ENCODE peak calls at places on chromosome 16, in four cellular contexts. U is stomach, R is osteoblast, K is small intestine. G is an unnamed sample. For H3K4me1, the result is how much of the 10 kb centered on the place peaks cover.

GRCh38 chr16:52095466-52095865 is 451.5 kb downstream of the TOX3 start:
- DNase-seq in K (peak), R (no peak), U (no peak), G (no peak)

GRCh38 chr16:23016372-23016771 is 132.9 kb downstream of the USP31 start:
- DNase-seq in K (peak), R (no peak), U (no peak), G (peak)

GRCh38 chr16:78259883-78260282 is 160.4 kb downstream of the WWOX start:
- DNase-seq in U (no peak), R (no peak), K (no peak), G (no peak)

GRCh38 chr16:79372504-79373184 is 227.9 kb downstream of the MAF start:
- DNase-seq in K (no peak), R (no peak), U (no peak), G (no peak)

GRCh38 chr16:52572656-52573055 is 25.7 kb upstream of the TOX3 start:
- DNase-seq in U (no peak), R (no peak), K (peak), G (no peak)

GRCh38 chr16:4260360-4260759 is 12.5 kb downstream of the TFAP4 start:
- DNase-seq in R (peak), U (peak), K (peak), G (peak)

GRCh38 chr16:23407436-23408125 is 45.4 kb downstream of the COG7 start:
- DNase-seq in R (no peak), U (no peak), K (no peak), G (no peak)

GRCh38 chr16:66695935-66696668 is 441 bp downstream of the CMTM4 start:
- DNase-seq in R (no peak), K (peak), U (peak), G (peak)

GRCh38 chr16:79261944-79262552 is 338.5 kb downstream of the MAF start:
- DNase-seq in U (no peak), K (no peak), R (no peak), G (no peak)

GRCh38 chr16:48126801-48127644 is 28.8 kb downstream of the ABCC12 start:
- DNase-seq in U (peak), R (peak), K (no peak), G (peak)

GRCh38 chr16:11100239-11100750 is 155.7 kb downstream of the SOCS1 start:
- DNase-seq in K (peak), U (peak), R (peak), G (peak)

GRCh38 chr16:50315346-50315997 is 49.1 kb downstream of the ADCY7 start:
- DNase-seq in K (no peak), R (no peak), U (no peak), G (no peak)

GRCh38 chr16:46859719-46860152 is 24.4 kb upstream of the GPT2 start:
- DNase-seq in R (peak), K (peak), U (peak), G (no peak)

GRCh38 chr16:17497648-17498047 is 26.9 kb upstream of the XYLT1 start:
- DNase-seq in R (peak), U (no peak), K (no peak), G (no peak)

GRCh38 chr16:71917900-71918299 is 22.6 kb downstream of the IST1 start:
- DNase-seq in R (peak), U (no peak), K (no peak), G (no peak)

GRCh38 chr16:28321700-28322411 is 29.5 kb downstream of the SBK1 start:
- DNase-seq in K (peak), U (no peak), R (peak), G (peak)

GRCh38 chr16:76226011-76226410 is 51.2 kb upstream of the CNTNAP4 start:
- DNase-seq in K (no peak), U (no peak), R (peak), G (no peak)

GRCh38 chr16:30846649-30847402 is 47.1 kb downstream of the BCL7C start:
- DNase-seq in R (no peak), U (no peak), K (no peak), G (no peak)

GRCh38 chr16:31474173-31474714 is 2.3 kb downstream of the TGFB1I1 start:
- DNase-seq in U (no peak), R (peak), K (no peak), G (no peak)

GRCh38 chr16:10824111-10824893 is 5.7 kb upstream of the TVP23A start:
- DNase-seq in R (no peak), U (peak), K (peak), G (peak)

GRCh38 chr16:54286330-54287017 is at the start of gene IRX3:
- DNase-seq in R (peak), K (no peak), U (peak), G (peak)

GRCh38 chr16:83661656-83662055 is 146.1 kb upstream of the HSBP1 start:
- DNase-seq in K (no peak), R (no peak), U (no peak), G (no peak)

GRCh38 chr16:622920-623280 is 7.9 kb upstream of the WFIKKN1 start:
- DNase-seq in K (no peak), R (peak), U (no peak), G (no peak)

GRCh38 chr16:10466861-10467260 is 81.0 kb downstream of the ATF7IP2 start:
- DNase-seq in R (no peak), K (no peak), U (no peak), G (no peak)

GRCh38 chr16:58299757-58300349 is 5.0 kb upstream of the PRSS54 start:
- DNase-seq in K (peak), U (peak), R (no peak), G (no peak)

GRCh38 chr16:78822509-78822908 is 723.1 kb downstream of the WWOX start:
- DNase-seq in R (no peak), K (no peak), U (no peak), G (no peak)

GRCh38 chr16:19294156-19294649 is 8.7 kb downstream of the CLEC19A start:
- DNase-seq in U (no peak), R (no peak), K (peak), G (no peak)

GRCh38 chr16:57770361-57770760 is 31.9 kb downstream of the KIFC3 start:
- DNase-seq in U (no peak), K (no peak), R (no peak), G (no peak)

GRCh38 chr16:67431077-67431804 is at the start of gene HSD11B2:
- DNase-seq in U (peak), K (peak), R (peak), G (peak)

GRCh38 chr16:14398014-14398717 is 231.9 kb downstream of the PARN start:
- DNase-seq in K (no peak), R (no peak), U (no peak), G (no peak)

GRCh38 chr16:89376812-89377445 is 113.4 kb downstream of the ANKRD11 start:
- DNase-seq in K (no peak), U (no peak), R (no peak), G (peak)

GRCh38 chr16:82936941-82937551 is 310.3 kb downstream of the CDH13 start:
- DNase-seq in K (no peak), U (no peak), R (no peak), G (no peak)

GRCh38 chr16:46830417-46830901 is 521 bp downstream of the C16orf87 start:
- DNase-seq in U (peak), K (peak), R (peak), G (peak)

GRCh38 chr16:47037396-47037745 is 63.9 kb upstream of the DNAJA2 start:
- DNase-seq in K (no peak), R (no peak), U (peak), G (no peak)

GRCh38 chr16:70746040-70746707 is 54.8 kb downstream of the VAC14 start:
- DNase-seq in U (peak), K (peak), R (peak), G (peak)

GRCh38 chr16:47978491-47979490 is 177.0 kb downstream of the ABCC12 start:
- DNase-seq in K (no peak), U (no peak), R (no peak), G (no peak)

DNA sequence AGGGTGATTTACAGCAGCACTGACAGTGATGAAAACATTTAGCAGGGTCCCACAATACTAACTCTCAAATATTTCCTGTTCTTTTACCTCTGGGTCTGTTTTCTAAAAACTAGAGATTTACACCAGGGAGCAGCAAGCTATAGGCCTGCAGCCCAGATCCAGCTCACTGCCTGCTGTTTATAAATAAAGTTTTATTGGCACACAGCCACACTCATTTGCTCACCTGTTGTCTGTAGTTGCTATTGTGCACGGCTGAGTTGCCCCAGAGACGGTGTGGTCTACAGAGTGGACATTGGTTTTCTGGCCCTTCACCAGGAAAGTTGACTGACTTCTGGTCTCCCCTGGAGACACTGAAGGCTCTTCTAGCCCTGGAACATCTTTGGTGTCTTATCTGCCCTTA is 16.3 kb upstream of the JPT2 start:
- DNase-seq in R (peak), K (no peak), U (no peak), G (no peak)
- H3K4me3 ChIP-seq in R (no peak), K (no peak), U (no peak), G (no peak)

DNA sequence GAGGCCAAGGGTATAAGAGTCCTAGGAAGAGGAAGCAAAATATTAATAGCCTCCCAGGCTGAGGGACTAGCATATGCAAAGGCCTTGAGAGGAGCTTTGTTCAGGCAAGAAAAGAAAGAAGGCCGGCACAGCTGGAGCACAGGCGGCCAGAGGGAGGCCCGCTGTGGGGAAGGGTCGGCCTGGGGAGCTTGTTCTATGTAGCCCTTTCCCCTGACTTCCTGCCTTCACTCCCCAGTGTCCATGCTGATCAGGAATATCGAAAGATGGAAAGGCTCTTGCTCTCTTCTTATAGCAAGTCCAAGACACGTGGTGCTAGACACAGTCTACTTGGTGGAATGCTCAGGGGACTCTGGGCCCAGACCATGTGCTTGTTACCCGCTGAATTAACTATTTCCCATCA is 27.4 kb upstream of the HAS3 start:
- DNase-seq in U (no peak), R (no peak), K (no peak), G (no peak)
- H3K4me1 ChIP-seq in U (under half), R (under half), K (under half), G (under half)

GRCh38 chr16:86671486-86672214 is 93.3 kb downstream of the FOXL1 start:
- DNase-seq in U (no peak), R (no peak), K (no peak), G (no peak)

GRCh38 chr16:86669285-86669805 is 91.0 kb downstream of the FOXL1 start:
- DNase-seq in K (no peak), R (no peak), U (no peak), G (no peak)

GRCh38 chr16:86669937-86670772 is 91.8 kb downstream of the FOXL1 start:
- DNase-seq in K (no peak), R (no peak), U (no peak), G (no peak)

GRCh38 chr16:86672215-86672863 is 94.0 kb downstream of the FOXL1 start:
- DNase-seq in R (no peak), U (no peak), K (no peak), G (no peak)

GRCh38 chr16:86670835-86671234 is 92.5 kb downstream of the FOXL1 start:
- DNase-seq in K (no peak), U (no peak), R (no peak), G (no peak)
- H3K27ac ChIP-seq in K (no peak), U (peak), R (no peak), G (no peak)

GRCh38 chr16:85329059-85329812 is 217.0 kb upstream of the CIBAR2 start:
- DNase-seq in U (peak), K (peak), R (no peak), G (no peak)
- H3K4me3 ChIP-seq in U (no peak), K (no peak), R (no peak), G (no peak)

GRCh38 chr16:2034695-2035430 is 8.2 kb downstream of the NHERF2 start:
- DNase-seq in U (no peak), K (no peak), R (peak), G (no peak)
- H3K4me1 ChIP-seq in U (half or more), K (under half), R (under half), G (under half)

GRCh38 chr16:81616321-81617020 is 162.6 kb upstream of the PLCG2 start:
- DNase-seq in U (peak), K (peak), R (peak), G (peak)

GRCh38 chr16:81615833-81616232 is 163.3 kb upstream of the PLCG2 start:
- DNase-seq in K (no peak), R (no peak), U (no peak), G (no peak)

GRCh38 chr16:81614654-81615359 is 164.3 kb upstream of the PLCG2 start:
- DNase-seq in U (no peak), K (no peak), R (peak), G (no peak)

GRCh38 chr16:81614171-81614570 is 164.9 kb upstream of the PLCG2 start:
- DNase-seq in U (no peak), K (no peak), R (peak), G (no peak)

GRCh38 chr16:81615411-81615810 is 163.7 kb upstream of the PLCG2 start:
- DNase-seq in R (no peak), K (no peak), U (no peak), G (no peak)
- H3K27ac ChIP-seq in R (no peak), K (no peak), U (peak), G (no peak)

G was measured in body of pancreas.